ENCODE peak calls at places on chromosomes 6 and 20, in six cellular contexts. P is psoas muscle, L is WERI-Rb-1, U is spleen, K is stomach, S is transverse colon. E is an unnamed sample. For H3K27me3, the result is how much of the 10 kb centered on the place peaks cover.

GRCh38 chr6:42707595-42707994 is 14.8 kb downstream of the PRPH2 start:
- DNase-seq in P (no peak), L (no peak), U (no peak), K (no peak), S (no peak), E (no peak)

GRCh38 chr6:26273673-26274595 is 91.1 kb upstream of the BTN3A2 start:
- DNase-seq in P (no peak), L (no peak), U (no peak), K (no peak), S (no peak), E (no peak)

GRCh38 chr20:45999908-46000570 is 8.7 kb upstream of the MMP9 start:
- DNase-seq in P (no peak), L (no peak), U (no peak), K (no peak), S (no peak), E (peak)

GRCh38 chr20:39016496-39016895 is 54.4 kb downstream of the DHX35 start:
- DNase-seq in P (no peak), L (no peak), U (no peak), K (no peak), S (no peak), E (no peak)

GRCh38 chr6:124053315-124053714 is 249.7 kb downstream of the NKAIN2 start:
- DNase-seq in P (no peak), L (no peak), U (no peak), K (no peak), S (no peak), E (no peak)

GRCh38 chr6:128491041-128491642 is 29.3 kb downstream of the PTPRK start:
- DNase-seq in P (no peak), L (no peak), U (no peak), K (no peak), S (peak), E (no peak)

GRCh38 chr6:112939543-112939942 is 592.4 kb downstream of the RFPL4B start:
- DNase-seq in P (no peak), L (no peak), U (no peak), K (no peak), S (no peak), E (no peak)

GRCh38 chr6:37648465-37649330 is 49.0 kb downstream of the MDGA1 start:
- DNase-seq in P (no peak), L (no peak), U (no peak), K (peak), S (no peak), E (no peak)

GRCh38 chr20:50587291-50587961 is 77.2 kb downstream of the PTPN1 start:
- DNase-seq in P (peak), L (no peak), U (peak), K (no peak), S (no peak), E (peak)

GRCh38 chr6:52697903-52698302 is 27.0 kb downstream of the TMEM14A start:
- DNase-seq in P (no peak), L (no peak), U (no peak), K (no peak), S (no peak), E (no peak)

GRCh38 chr20:50318709-50319108 is 128.1 kb downstream of the CEBPB start:
- DNase-seq in P (no peak), L (no peak), U (peak), K (no peak), S (peak), E (peak)

GRCh38 chr20:46937140-46937523 is 42.5 kb downstream of the EYA2 start:
- DNase-seq in P (no peak), L (no peak), U (no peak), K (no peak), S (no peak), E (no peak)

GRCh38 chr6:47153066-47153755 is 111.1 kb upstream of the ADGRF1 start:
- DNase-seq in P (no peak), L (no peak), U (no peak), K (no peak), S (no peak), E (no peak)

GRCh38 chr20:44083220-44083933 is 103.6 kb downstream of the JPH2 start:
- DNase-seq in P (peak), L (no peak), U (no peak), K (no peak), S (no peak), E (no peak)

GRCh38 chr20:371755-372542 is 8.6 kb upstream of the TRIB3 start:
- DNase-seq in P (peak), L (peak), U (peak), K (peak), S (peak), E (peak)

GRCh38 chr20:4369798-4370124 is 351.9 kb upstream of the PRND start:
- DNase-seq in P (no peak), L (no peak), U (no peak), K (no peak), S (no peak), E (no peak)

GRCh38 chr20:34110025-34111013 is 1.7 kb downstream of the EIF2S2 start:
- DNase-seq in P (no peak), L (no peak), U (no peak), K (no peak), S (no peak), E (no peak)

GRCh38 chr20:50999355-50999754 is 23.6 kb downstream of the KCNG1 start:
- DNase-seq in P (no peak), L (no peak), U (no peak), K (no peak), S (no peak), E (no peak)

GRCh38 chr6:17393335-17394191 is at the start of gene CAP2:
- DNase-seq in P (peak), L (peak), U (no peak), K (peak), S (peak), E (peak)

GRCh38 chr6:8060346-8060745 is 3.8 kb downstream of the BLOC1S5 start:
- DNase-seq in P (no peak), L (no peak), U (no peak), K (no peak), S (no peak), E (no peak)

GRCh38 chr6:26048590-26048989 is 38.6 kb upstream of the HFE start:
- DNase-seq in P (no peak), L (no peak), U (no peak), K (no peak), S (no peak), E (no peak)

GRCh38 chr6:38259736-38260135 is 380.0 kb downstream of the BTBD9 start:
- DNase-seq in P (no peak), L (no peak), U (no peak), K (no peak), S (no peak), E (no peak)

GRCh38 chr20:56352656-56353055 is 6.1 kb upstream of the FAM210B start:
- DNase-seq in P (no peak), L (no peak), U (no peak), K (no peak), S (no peak), E (no peak)

GRCh38 chr20:34872604-34873224 is at the start of gene GGT7:
- DNase-seq in P (peak), L (peak), U (peak), K (peak), S (peak), E (peak)

GRCh38 chr20:36777576-36777975 is 4.0 kb upstream of the DSN1 start:
- DNase-seq in P (no peak), L (no peak), U (peak), K (no peak), S (no peak), E (no peak)

GRCh38 chr20:63189322-63189642 is 26.6 kb downstream of the YTHDF1 start:
- DNase-seq in P (no peak), L (no peak), U (no peak), K (no peak), S (no peak), E (no peak)

GRCh38 chr6:89079611-89080213 is 839 bp upstream of the PNRC1 start:
- DNase-seq in P (no peak), L (no peak), U (peak), K (peak), S (peak), E (peak)

GRCh38 chr6:108161724-108162282 is 4.0 kb upstream of the NR2E1 start:
- DNase-seq in P (no peak), L (no peak), U (no peak), K (no peak), S (no peak), E (no peak)

GRCh38 chr6:10847684-10848083 is 9.3 kb upstream of the MAK start:
- DNase-seq in P (no peak), L (no peak), U (no peak), K (no peak), S (no peak), E (no peak)
- TF ChIP-seq CTCF in P (peak), L (peak), U (no peak), K (no peak), S (peak), E (no peak)

GRCh38 chr6:21998539-21998938 is 298.3 kb downstream of the PRL start:
- DNase-seq in P (no peak), L (no peak), U (no peak), K (no peak), S (no peak), E (no peak)
- H3K27ac ChIP-seq in P (no peak), L (peak), U (no peak), K (no peak), S (no peak), E (no peak)

DNA sequence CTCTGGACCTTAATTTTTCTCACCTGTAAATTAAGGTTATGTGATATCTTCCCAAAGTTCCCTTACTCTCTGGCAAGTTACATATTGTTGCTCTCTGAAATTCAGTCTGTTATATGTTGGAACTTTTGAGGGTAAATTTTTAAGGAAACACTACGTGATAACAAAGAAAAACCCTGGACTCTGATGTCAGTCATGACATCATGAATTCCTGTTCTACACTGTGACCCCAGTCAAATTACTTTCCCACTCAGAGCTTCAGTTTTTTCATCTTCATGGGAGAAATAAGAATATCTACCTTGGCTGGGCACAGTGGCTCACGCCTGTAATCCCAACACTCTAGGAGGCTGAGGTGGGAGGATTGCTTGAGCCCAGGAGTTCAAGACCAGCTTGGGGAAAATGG is 164.6 kb upstream of the RALGAPA2 start:
- DNase-seq in P (no peak), L (no peak), U (no peak), K (no peak), S (no peak), E (no peak)
- H3K27me3 ChIP-seq in P (under half), L (half or more), U (under half), K (under half), S (under half), E (under half)

GRCh38 chr6:158536891-158537798 is 22.7 kb upstream of the TMEM181 start:
- DNase-seq in P (no peak), L (peak), U (no peak), K (no peak), S (peak), E (no peak)
- TF ChIP-seq CTCF in P (no peak), L (no peak), U (no peak), K (no peak), S (no peak), E (no peak)

DNA sequence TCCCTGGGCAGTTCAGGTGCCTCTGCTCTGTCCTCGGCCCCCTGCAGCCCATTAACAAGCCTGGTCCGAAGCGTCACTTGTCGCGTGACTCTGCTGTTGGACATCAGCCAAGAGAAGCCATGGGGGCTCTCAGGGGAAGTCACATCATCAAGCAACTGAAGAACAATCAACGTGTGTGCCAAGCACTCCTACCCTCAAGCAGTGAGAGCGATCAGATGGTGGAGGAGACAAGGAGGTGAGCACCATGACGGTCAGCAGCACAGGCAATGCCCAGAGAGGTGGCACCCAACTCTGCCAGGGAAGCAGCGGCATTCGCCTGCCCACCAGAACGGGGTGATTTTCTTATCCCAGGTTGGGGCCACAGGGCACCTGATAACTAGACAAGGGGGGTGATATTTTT is 132.7 kb downstream of the AGPAT4 start:
- DNase-seq in P (no peak), L (no peak), U (no peak), K (no peak), S (no peak), E (no peak)
- H3K27ac ChIP-seq in P (no peak), L (no peak), U (no peak), K (no peak), S (no peak), E (no peak)

DNA sequence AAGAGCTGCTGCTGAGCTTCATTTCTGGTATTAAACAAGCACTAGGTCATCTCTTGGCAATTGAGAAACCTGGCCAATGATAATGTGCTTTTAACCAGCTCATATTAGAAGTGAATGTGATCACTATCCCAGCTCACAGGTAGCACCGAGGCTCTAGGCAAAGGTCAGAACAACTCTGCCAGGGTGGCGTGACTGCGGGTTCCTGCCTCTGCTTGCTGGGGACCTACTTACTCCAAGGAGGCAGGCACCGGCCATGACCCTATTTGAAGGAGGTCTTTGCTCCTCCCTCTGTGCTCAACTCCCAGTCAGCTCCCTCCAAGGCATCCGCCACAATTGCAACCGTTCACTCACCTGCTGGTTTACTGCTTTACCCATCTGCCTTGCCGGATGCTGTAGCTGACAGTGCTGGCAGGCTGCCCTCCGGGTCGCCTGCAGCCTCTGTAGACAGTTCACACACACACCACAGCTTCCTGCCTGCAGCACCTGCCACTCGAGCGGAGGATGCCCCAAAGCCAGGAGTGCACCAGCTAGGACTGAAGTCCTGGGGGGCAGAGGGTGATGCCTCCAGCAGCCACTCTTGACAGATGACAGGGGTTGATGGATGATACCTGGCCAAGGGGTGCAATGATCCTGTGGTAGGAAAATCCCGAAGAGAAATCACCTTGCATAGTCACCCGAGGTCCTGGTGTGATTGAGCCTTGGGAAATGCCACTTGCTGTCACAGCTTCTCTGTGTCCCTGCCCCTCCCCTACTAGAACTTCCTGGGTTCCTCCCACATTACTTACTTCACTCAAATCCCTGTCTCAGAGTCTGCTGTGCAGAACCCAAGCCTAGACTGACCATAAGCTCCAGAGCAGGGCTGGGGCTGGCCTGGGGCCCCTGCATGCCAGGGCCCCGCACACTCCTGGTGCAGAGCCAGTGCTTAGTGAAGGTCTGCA is 8.8 kb upstream of the VSX1 start:
- DNase-seq in P (peak), L (no peak), U (peak), K (no peak), S (peak), E (no peak)
- H3K27me3 ChIP-seq in P (under half), L (under half), U (under half), K (under half), S (under half), E (under half)

GRCh38 chr6:1315201-1315559 is 3.3 kb downstream of the FOXQ1 start:
- DNase-seq in P (no peak), L (no peak), U (no peak), K (no peak), S (no peak), E (no peak)

GRCh38 chr6:1313364-1313754 is 1.5 kb downstream of the FOXQ1 start:
- DNase-seq in P (no peak), L (peak), U (no peak), K (no peak), S (no peak), E (no peak)

GRCh38 chr6:1312444-1313363 is 806 bp downstream of the FOXQ1 start:
- DNase-seq in P (no peak), L (peak), U (no peak), K (no peak), S (no peak), E (no peak)

GRCh38 chr6:1314617-1315016 is 2.7 kb downstream of the FOXQ1 start:
- DNase-seq in P (no peak), L (no peak), U (no peak), K (no peak), S (no peak), E (no peak)

GRCh38 chr6:1313755-1314503 is 2.0 kb downstream of the FOXQ1 start:
- DNase-seq in P (no peak), L (peak), U (no peak), K (peak), S (peak), E (no peak)
- TF ChIP-seq CTCF in P (peak), L (peak), U (peak), K (no peak), S (peak), E (peak)

E was measured in sigmoid colon.